ENCODE peak calls at places on chromosomes 16 and 17, in seven cellular contexts. O is EL, Y is HEK293T, D is lung microvascular endothelial cell, I is NCI-H1105 treated with DMSO at 0.1 percent for 48 hours, X is foreskin fibroblast, N is Caco-2. J is an unnamed sample.

GRCh38 chr17:66964930-66965800 is 658 bp downstream of the CACNG4 start:
- DNase-seq in X (no peak), O (no peak), D (peak), I (peak), Y (peak), N (peak), J (peak)

GRCh38 chr17:63718981-63719380 is 19.1 kb upstream of the LIMD2 start:
- DNase-seq in I (no peak), D (peak), X (no peak), Y (no peak), O (no peak), N (no peak), J (no peak)

GRCh38 chr16:67658849-67659674 is 998 bp downstream of the ACD start:
- DNase-seq in I (no peak), O (no peak), Y (no peak), D (no peak), N (no peak), X (no peak), J (no peak)

GRCh38 chr16:27841911-27842310 is 221.6 kb downstream of the GSG1L start:
- DNase-seq in I (no peak), O (no peak), D (no peak), Y (no peak), X (no peak), N (no peak), J (no peak)

GRCh38 chr16:84029297-84030096 is 13.1 kb downstream of the SLC38A8 start:
- DNase-seq in D (no peak), I (no peak), Y (no peak), N (no peak), O (no peak), X (no peak), J (no peak)

GRCh38 chr16:66081967-66082366 is 284.5 kb upstream of the CDH5 start:
- DNase-seq in X (peak), Y (no peak), N (no peak), I (no peak), O (peak), D (no peak), J (no peak)

GRCh38 chr17:64094412-64094811 is 35.5 kb downstream of the ERN1 start:
- DNase-seq in X (no peak), N (no peak), O (no peak), D (no peak), Y (no peak), I (no peak), J (no peak)

GRCh38 chr17:56165017-56165720 is 11.9 kb downstream of the ANKFN1 start:
- DNase-seq in O (peak), I (no peak), Y (no peak), N (no peak), X (no peak), D (no peak), J (no peak)

GRCh38 chr16:85401370-85401916 is 211.7 kb upstream of the GSE1 start:
- DNase-seq in O (no peak), X (no peak), D (no peak), I (no peak), Y (no peak), N (peak), J (no peak)

GRCh38 chr17:48878920-48879898 is 13.4 kb upstream of the ATP5MC1 start:
- DNase-seq in Y (peak), O (peak), D (peak), I (peak), N (peak), X (peak), J (peak)

GRCh38 chr17:51912939-51913338 is 245.6 kb downstream of the CA10 start:
- DNase-seq in N (no peak), Y (no peak), I (no peak), O (no peak), X (no peak), D (no peak), J (no peak)

GRCh38 chr16:70573451-70574121 is 50.0 kb downstream of the SF3B3 start:
- DNase-seq in I (no peak), D (peak), X (peak), O (peak), N (no peak), Y (no peak), J (no peak)

GRCh38 chr17:9958586-9959281 is 53.7 kb upstream of the RCVRN start:
- DNase-seq in I (no peak), O (no peak), N (no peak), Y (no peak), X (no peak), D (no peak), J (no peak)

GRCh38 chr17:78624461-78625216 is 47.4 kb upstream of the DNAH17 start:
- DNase-seq in D (no peak), O (no peak), X (no peak), I (no peak), Y (no peak), N (no peak), J (peak)

GRCh38 chr16:34803683-34804416 is 1344.4 kb downstream of the TP53TG3F start:
- DNase-seq in O (no peak), I (no peak), X (no peak), Y (no peak), D (no peak), N (no peak), J (no peak)

GRCh38 chr17:49576121-49576905 is 642 bp downstream of the NXPH3 start:
- DNase-seq in N (peak), O (peak), I (peak), Y (peak), X (peak), D (peak), J (peak)

GRCh38 chr16:66923247-66923851 is 2.0 kb downstream of the RRAD start:
- DNase-seq in I (peak), X (no peak), O (no peak), N (no peak), Y (no peak), D (no peak), J (peak)

GRCh38 chr17:61221597-61222471 is 177.8 kb upstream of the TBX2 start:
- DNase-seq in N (no peak), O (peak), Y (no peak), I (no peak), X (no peak), D (no peak), J (no peak)

GRCh38 chr16:12468552-12468951 is 335.1 kb downstream of the CPPED1 start:
- DNase-seq in I (no peak), X (no peak), Y (no peak), O (no peak), D (no peak), N (peak), J (no peak)

GRCh38 chr16:2056077-2056476 is 8.3 kb downstream of the TSC2 start:
- DNase-seq in N (no peak), Y (no peak), I (no peak), X (no peak), O (no peak), D (peak), J (no peak)

GRCh38 chr17:74145756-74146155 is 57.7 kb upstream of the RPL38 start:
- DNase-seq in X (no peak), I (no peak), D (no peak), O (no peak), N (no peak), Y (no peak), J (no peak)

GRCh38 chr16:10188236-10188635 is 6.0 kb upstream of the GRIN2A start:
- DNase-seq in N (no peak), Y (no peak), I (no peak), X (no peak), O (peak), D (no peak), J (no peak)

GRCh38 chr16:85935957-85936760 is 37.2 kb downstream of the IRF8 start:
- DNase-seq in O (no peak), X (no peak), Y (no peak), D (no peak), N (no peak), I (no peak), J (no peak)

GRCh38 chr16:14013571-14014283 is 57.4 kb upstream of the MRTFB start:
- DNase-seq in Y (peak), D (no peak), I (peak), X (peak), O (peak), N (no peak), J (peak)

GRCh38 chr17:17739388-17740066 is 58.3 kb downstream of the RAI1 start:
- DNase-seq in X (peak), O (peak), D (peak), N (no peak), Y (no peak), I (no peak), J (peak)

GRCh38 chr17:72515291-72516065 is 394.7 kb downstream of the SOX9 start:
- DNase-seq in D (no peak), Y (no peak), X (peak), O (peak), N (no peak), I (no peak), J (no peak)

GRCh38 chr16:65807858-65808257 is 558.6 kb upstream of the CDH5 start:
- DNase-seq in I (no peak), D (no peak), Y (no peak), N (no peak), O (no peak), X (no peak), J (no peak)

GRCh38 chr17:17682293-17682736 is 1.1 kb downstream of the RAI1 start:
- DNase-seq in X (no peak), I (peak), D (peak), O (peak), N (peak), Y (no peak), J (peak)

GRCh38 chr16:21277927-21278706 is at the start of gene CRYM:
- DNase-seq in O (peak), X (no peak), I (peak), N (peak), Y (peak), D (peak), J (no peak)

GRCh38 chr17:62724398-62725146 is 83.5 kb downstream of the MARCHF10 start:
- DNase-seq in Y (no peak), N (no peak), O (no peak), D (no peak), I (no peak), X (no peak), J (no peak)

J was measured in SJCRH30.